ENCODE peak calls at places on chromosomes 5 and 9, in six cellular contexts. One of them, this sample, is unnamed.

GRCh38 chr5:178424141-178424855 is 165.9 kb downstream of the COL23A1 start:
- DNase-seq in stimulated activated CD4-positive, alpha-beta T cell treated with anti-CD3 and anti-CD28 coated beads, Interleukin-4, amount 100 ng/mL, for 48 hours: no peak
- DNase-seq in hypothalamus: no peak
- DNase-seq in sciatic nerve: no peak
- DNase-seq in KG1: no peak
- DNase-seq in CD8-positive, alpha-beta T cell: no peak
- DNase-seq in this sample: peak; percentile 72

GRCh38 chr5:142262683-142263082 is 62.1 kb downstream of the SPRY4 start:
- DNase-seq in CD8-positive, alpha-beta T cell: no peak
- DNase-seq in sciatic nerve: no peak
- DNase-seq in KG1: no peak
- DNase-seq in stimulated activated CD4-positive, alpha-beta T cell treated with anti-CD3 and anti-CD28 coated beads, Interleukin-4, amount 100 ng/mL, for 48 hours: no peak
- DNase-seq in hypothalamus: no peak
- DNase-seq in this sample: no peak

GRCh38 chr9:25681270-25681669 is 3.0 kb upstream of the TUSC1 start:
- DNase-seq in sciatic nerve: no peak
- DNase-seq in CD8-positive, alpha-beta T cell: no peak
- DNase-seq in hypothalamus: no peak
- DNase-seq in stimulated activated CD4-positive, alpha-beta T cell treated with anti-CD3 and anti-CD28 coated beads, Interleukin-4, amount 100 ng/mL, for 48 hours: no peak
- DNase-seq in KG1: no peak
- DNase-seq in this sample: no peak

GRCh38 chr5:139646912-139647391 is 1.2 kb upstream of the CXXC5 start:
- DNase-seq in CD8-positive, alpha-beta T cell: no peak
- DNase-seq in hypothalamus: no peak
- DNase-seq in KG1: peak; percentile 26
- DNase-seq in sciatic nerve: peak; percentile 67
- DNase-seq in stimulated activated CD4-positive, alpha-beta T cell treated with anti-CD3 and anti-CD28 coated beads, Interleukin-4, amount 100 ng/mL, for 48 hours: no peak
- DNase-seq in this sample: peak; percentile 24

GRCh38 chr5:140038373-140038957 is 4.6 kb downstream of the NRG2 start:
- DNase-seq in CD8-positive, alpha-beta T cell: no peak
- DNase-seq in stimulated activated CD4-positive, alpha-beta T cell treated with anti-CD3 and anti-CD28 coated beads, Interleukin-4, amount 100 ng/mL, for 48 hours: no peak
- DNase-seq in hypothalamus: no peak
- DNase-seq in KG1: no peak
- DNase-seq in sciatic nerve: no peak
- DNase-seq in this sample: no peak

GRCh38 chr9:87095961-87096360 is 148.7 kb upstream of the GAS1 start:
- DNase-seq in KG1: no peak
- DNase-seq in sciatic nerve: no peak
- DNase-seq in hypothalamus: no peak
- DNase-seq in CD8-positive, alpha-beta T cell: no peak
- DNase-seq in stimulated activated CD4-positive, alpha-beta T cell treated with anti-CD3 and anti-CD28 coated beads, Interleukin-4, amount 100 ng/mL, for 48 hours: no peak
- DNase-seq in this sample: no peak

GRCh38 chr5:177997846-177998245 is 1.8 kb upstream of the PROP1 start:
- DNase-seq in sciatic nerve: no peak
- DNase-seq in CD8-positive, alpha-beta T cell: no peak
- DNase-seq in hypothalamus: no peak
- DNase-seq in stimulated activated CD4-positive, alpha-beta T cell treated with anti-CD3 and anti-CD28 coated beads, Interleukin-4, amount 100 ng/mL, for 48 hours: no peak
- DNase-seq in KG1: no peak
- DNase-seq in this sample: no peak

GRCh38 chr5:179805529-179806249 is 977 bp downstream of the MGAT4B start:
- DNase-seq in sciatic nerve: peak; percentile 71
- DNase-seq in stimulated activated CD4-positive, alpha-beta T cell treated with anti-CD3 and anti-CD28 coated beads, Interleukin-4, amount 100 ng/mL, for 48 hours: no peak
- DNase-seq in hypothalamus: no peak
- DNase-seq in CD8-positive, alpha-beta T cell: no peak
- DNase-seq in KG1: no peak
- DNase-seq in this sample: no peak

GRCh38 chr9:34046784-34047379 is 1.8 kb downstream of the UBAP2 start:
- DNase-seq in hypothalamus: no peak
- DNase-seq in sciatic nerve: no peak
- DNase-seq in KG1: no peak
- DNase-seq in CD8-positive, alpha-beta T cell: no peak
- DNase-seq in stimulated activated CD4-positive, alpha-beta T cell treated with anti-CD3 and anti-CD28 coated beads, Interleukin-4, amount 100 ng/mL, for 48 hours: no peak
- DNase-seq in this sample: no peak

GRCh38 chr5:120017523-120017922 is 388.2 kb downstream of the FAM170A start:
- DNase-seq in KG1: no peak
- DNase-seq in hypothalamus: no peak
- DNase-seq in CD8-positive, alpha-beta T cell: no peak
- DNase-seq in stimulated activated CD4-positive, alpha-beta T cell treated with anti-CD3 and anti-CD28 coated beads, Interleukin-4, amount 100 ng/mL, for 48 hours: no peak
- DNase-seq in sciatic nerve: no peak
- DNase-seq in this sample: no peak

GRCh38 chr5:180128671-180129261 is 57.2 kb upstream of the RNF130 start:
- DNase-seq in KG1: no peak
- DNase-seq in stimulated activated CD4-positive, alpha-beta T cell treated with anti-CD3 and anti-CD28 coated beads, Interleukin-4, amount 100 ng/mL, for 48 hours: no peak
- DNase-seq in CD8-positive, alpha-beta T cell: no peak
- DNase-seq in hypothalamus: no peak
- DNase-seq in sciatic nerve: no peak
- DNase-seq in this sample: peak; percentile 34

GRCh38 chr5:11815481-11815880 is 88.8 kb downstream of the CTNND2 start:
- DNase-seq in sciatic nerve: no peak
- DNase-seq in stimulated activated CD4-positive, alpha-beta T cell treated with anti-CD3 and anti-CD28 coated beads, Interleukin-4, amount 100 ng/mL, for 48 hours: no peak
- DNase-seq in KG1: no peak
- DNase-seq in hypothalamus: no peak
- DNase-seq in CD8-positive, alpha-beta T cell: no peak
- DNase-seq in this sample: no peak

GRCh38 chr5:52837068-52837467 is 49.4 kb downstream of the ITGA1 start:
- DNase-seq in stimulated activated CD4-positive, alpha-beta T cell treated with anti-CD3 and anti-CD28 coated beads, Interleukin-4, amount 100 ng/mL, for 48 hours: no peak
- DNase-seq in sciatic nerve: no peak
- DNase-seq in CD8-positive, alpha-beta T cell: no peak
- DNase-seq in hypothalamus: no peak
- DNase-seq in KG1: no peak
- DNase-seq in this sample: no peak

GRCh38 chr9:107749787-107750444 is 260.3 kb upstream of the KLF4 start:
- DNase-seq in stimulated activated CD4-positive, alpha-beta T cell treated with anti-CD3 and anti-CD28 coated beads, Interleukin-4, amount 100 ng/mL, for 48 hours: no peak
- DNase-seq in KG1: no peak
- DNase-seq in hypothalamus: peak; percentile 28
- DNase-seq in CD8-positive, alpha-beta T cell: no peak
- DNase-seq in sciatic nerve: peak; percentile 89
- DNase-seq in this sample: peak; percentile 91

GRCh38 chr9:100595391-100596199 is 17.7 kb downstream of the CAVIN4 start:
- DNase-seq in hypothalamus: no peak
- DNase-seq in stimulated activated CD4-positive, alpha-beta T cell treated with anti-CD3 and anti-CD28 coated beads, Interleukin-4, amount 100 ng/mL, for 48 hours: peak; percentile 16
- DNase-seq in sciatic nerve: no peak
- DNase-seq in CD8-positive, alpha-beta T cell: no peak
- DNase-seq in KG1: peak; percentile 51
- DNase-seq in this sample: no peak

GRCh38 chr5:40648150-40648549 is 31.6 kb upstream of the PTGER4 start:
- DNase-seq in sciatic nerve: no peak
- DNase-seq in CD8-positive, alpha-beta T cell: no peak
- DNase-seq in hypothalamus: no peak
- DNase-seq in stimulated activated CD4-positive, alpha-beta T cell treated with anti-CD3 and anti-CD28 coated beads, Interleukin-4, amount 100 ng/mL, for 48 hours: no peak
- DNase-seq in KG1: no peak
- DNase-seq in this sample: no peak

GRCh38 chr9:95516736-95517558 is at the start of gene PTCH1:
- DNase-seq in sciatic nerve: peak; percentile 82
- DNase-seq in CD8-positive, alpha-beta T cell: peak; percentile 23
- DNase-seq in KG1: no peak
- DNase-seq in hypothalamus: no peak
- DNase-seq in stimulated activated CD4-positive, alpha-beta T cell treated with anti-CD3 and anti-CD28 coated beads, Interleukin-4, amount 100 ng/mL, for 48 hours: peak; percentile 7
- DNase-seq in this sample: no peak

GRCh38 chr5:89071101-89071940 is 188.3 kb upstream of the MEF2C start:
- DNase-seq in hypothalamus: no peak
- DNase-seq in KG1: no peak
- DNase-seq in stimulated activated CD4-positive, alpha-beta T cell treated with anti-CD3 and anti-CD28 coated beads, Interleukin-4, amount 100 ng/mL, for 48 hours: no peak
- DNase-seq in sciatic nerve: no peak
- DNase-seq in CD8-positive, alpha-beta T cell: no peak
- DNase-seq in this sample: no peak

GRCh38 chr5:36252722-36253340 is 11.1 kb upstream of the NADK2 start:
- DNase-seq in CD8-positive, alpha-beta T cell: no peak
- DNase-seq in hypothalamus: no peak
- DNase-seq in KG1: no peak
- DNase-seq in sciatic nerve: no peak
- DNase-seq in stimulated activated CD4-positive, alpha-beta T cell treated with anti-CD3 and anti-CD28 coated beads, Interleukin-4, amount 100 ng/mL, for 48 hours: no peak
- DNase-seq in this sample: no peak